ENCODE peak calls at places on chromosomes 5 and 9, in six cellular contexts. One of them, this sample, is unnamed.

GRCh38 chr5:112316006-112316405 is 103.1 kb downstream of the EPB41L4A start:
- DNase-seq in mesenchymal stem cell: no peak
- DNase-seq in neuronal stem cell: no peak
- DNase-seq in IMR-90: no peak
- DNase-seq in H9: no peak
- DNase-seq in trophoblast cell: peak
- DNase-seq in this sample: no peak

GRCh38 chr5:78514427-78515345 is 133.9 kb downstream of the LHFPL2 start:
- DNase-seq in neuronal stem cell: no peak
- DNase-seq in H9: no peak
- DNase-seq in mesenchymal stem cell: no peak
- DNase-seq in IMR-90: peak
- DNase-seq in trophoblast cell: no peak
- DNase-seq in this sample: no peak

GRCh38 chr5:124628721-124629596 is 117.5 kb downstream of the ZNF608 start:
- DNase-seq in trophoblast cell: peak
- DNase-seq in H9: peak
- DNase-seq in neuronal stem cell: no peak
- DNase-seq in mesenchymal stem cell: peak
- DNase-seq in IMR-90: peak
- DNase-seq in this sample: peak

GRCh38 chr5:154401931-154402330 is 43.9 kb upstream of the SAP30L start:
- DNase-seq in trophoblast cell: no peak
- DNase-seq in IMR-90: no peak
- DNase-seq in neuronal stem cell: no peak
- DNase-seq in mesenchymal stem cell: no peak
- DNase-seq in H9: no peak
- DNase-seq in this sample: no peak

GRCh38 chr9:5532301-5532700 is 22.0 kb downstream of the PDCD1LG2 start:
- DNase-seq in IMR-90: no peak
- DNase-seq in H9: no peak
- DNase-seq in mesenchymal stem cell: no peak
- DNase-seq in trophoblast cell: no peak
- DNase-seq in neuronal stem cell: no peak
- DNase-seq in this sample: no peak

GRCh38 chr9:131262327-131263032 is 13.8 kb downstream of the FAM78A start:
- DNase-seq in neuronal stem cell: no peak
- DNase-seq in mesenchymal stem cell: peak
- DNase-seq in IMR-90: peak
- DNase-seq in trophoblast cell: no peak
- DNase-seq in H9: no peak
- DNase-seq in this sample: no peak

GRCh38 chr5:82494942-82495341 is 216.8 kb upstream of the RPS23 start:
- DNase-seq in IMR-90: peak
- DNase-seq in H9: no peak
- DNase-seq in trophoblast cell: no peak
- DNase-seq in neuronal stem cell: no peak
- DNase-seq in mesenchymal stem cell: peak
- DNase-seq in this sample: no peak

GRCh38 chr5:172175263-172175719 is 12.7 kb downstream of the STK10 start:
- DNase-seq in neuronal stem cell: no peak
- DNase-seq in H9: no peak
- DNase-seq in IMR-90: no peak
- DNase-seq in trophoblast cell: no peak
- DNase-seq in mesenchymal stem cell: no peak
- DNase-seq in this sample: no peak

GRCh38 chr9:134882204-134882785 is 1.7 kb downstream of the FCN2 start:
- DNase-seq in mesenchymal stem cell: no peak
- DNase-seq in IMR-90: no peak
- DNase-seq in neuronal stem cell: no peak
- DNase-seq in trophoblast cell: no peak
- DNase-seq in H9: no peak
- DNase-seq in this sample: no peak

GRCh38 chr5:73443725-73444498 is 4.7 kb downstream of the FOXD1 start:
- DNase-seq in trophoblast cell: no peak
- DNase-seq in mesenchymal stem cell: no peak
- DNase-seq in H9: peak
- DNase-seq in neuronal stem cell: no peak
- DNase-seq in IMR-90: no peak
- DNase-seq in this sample: no peak

GRCh38 chr5:136064510-136064909 is 35.7 kb downstream of the TGFBI start:
- DNase-seq in IMR-90: no peak
- DNase-seq in neuronal stem cell: no peak
- DNase-seq in trophoblast cell: peak
- DNase-seq in mesenchymal stem cell: no peak
- DNase-seq in H9: peak
- DNase-seq in this sample: no peak

GRCh38 chr9:119834064-119834620 is 464.9 kb upstream of the BRINP1 start:
- DNase-seq in trophoblast cell: peak
- DNase-seq in neuronal stem cell: no peak
- DNase-seq in mesenchymal stem cell: no peak
- DNase-seq in H9: no peak
- DNase-seq in IMR-90: no peak
- DNase-seq in this sample: peak

GRCh38 chr9:125747765-125748510 is 765 bp downstream of the PBX3 start:
- DNase-seq in H9: no peak
- DNase-seq in trophoblast cell: peak
- DNase-seq in neuronal stem cell: no peak
- DNase-seq in mesenchymal stem cell: peak
- DNase-seq in IMR-90: no peak
- DNase-seq in this sample: peak

GRCh38 chr5:102956599-102956998 is 163.3 kb downstream of the GIN1 start:
- DNase-seq in IMR-90: no peak
- DNase-seq in H9: no peak
- DNase-seq in mesenchymal stem cell: no peak
- DNase-seq in neuronal stem cell: no peak
- DNase-seq in trophoblast cell: no peak
- DNase-seq in this sample: no peak

GRCh38 chr5:10625700-10626472 is 62.0 kb downstream of the ANKRD33B start:
- DNase-seq in trophoblast cell: no peak
- DNase-seq in neuronal stem cell: no peak
- DNase-seq in mesenchymal stem cell: no peak
- DNase-seq in H9: no peak
- DNase-seq in IMR-90: no peak
- DNase-seq in this sample: no peak

DNA sequence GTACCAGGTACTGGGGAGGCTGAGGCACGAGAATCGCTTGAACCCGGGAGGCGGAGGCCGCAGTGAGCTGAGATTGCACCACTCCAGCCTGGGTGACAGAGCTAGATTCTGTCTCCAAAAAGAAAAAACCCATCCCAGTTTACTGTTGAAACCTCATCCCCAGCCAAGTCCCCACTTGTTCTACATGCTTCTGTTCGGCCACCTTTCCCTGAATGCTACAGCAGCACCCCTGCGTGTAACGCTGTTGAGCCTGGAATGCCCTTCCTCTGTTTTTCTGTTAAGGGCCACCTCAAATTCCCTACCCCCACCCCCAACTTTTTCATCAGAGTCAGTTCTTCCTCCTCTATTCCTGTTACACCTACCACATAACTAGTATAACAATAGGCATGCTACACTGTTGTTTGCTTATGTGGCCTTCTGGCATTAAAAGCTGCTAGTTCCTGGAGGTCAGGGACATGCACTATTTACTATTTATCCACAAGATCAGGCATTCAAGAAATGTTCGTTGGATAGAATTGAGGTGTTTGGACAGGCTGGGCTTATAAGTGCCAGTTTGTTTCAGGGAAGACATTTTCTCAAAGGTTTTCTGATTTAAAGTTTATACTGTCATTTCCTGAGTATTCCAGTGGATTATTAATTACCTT is 47.1 kb upstream of the C5orf47 start:
- DNase-seq in mesenchymal stem cell: no peak
- DNase-seq in IMR-90: no peak
- DNase-seq in neuronal stem cell: no peak
- DNase-seq in H9: peak
- DNase-seq in trophoblast cell: no peak
- DNase-seq in this sample: no peak
- H2BK120ac ChIP-seq in mesenchymal stem cell: no peak
- H2BK120ac ChIP-seq in IMR-90: no peak
- H2BK120ac ChIP-seq in neuronal stem cell: no peak
- H2BK120ac ChIP-seq in H9: no peak
- H2BK120ac ChIP-seq in trophoblast cell: no peak
- H2BK120ac ChIP-seq in this sample: no peak

DNA sequence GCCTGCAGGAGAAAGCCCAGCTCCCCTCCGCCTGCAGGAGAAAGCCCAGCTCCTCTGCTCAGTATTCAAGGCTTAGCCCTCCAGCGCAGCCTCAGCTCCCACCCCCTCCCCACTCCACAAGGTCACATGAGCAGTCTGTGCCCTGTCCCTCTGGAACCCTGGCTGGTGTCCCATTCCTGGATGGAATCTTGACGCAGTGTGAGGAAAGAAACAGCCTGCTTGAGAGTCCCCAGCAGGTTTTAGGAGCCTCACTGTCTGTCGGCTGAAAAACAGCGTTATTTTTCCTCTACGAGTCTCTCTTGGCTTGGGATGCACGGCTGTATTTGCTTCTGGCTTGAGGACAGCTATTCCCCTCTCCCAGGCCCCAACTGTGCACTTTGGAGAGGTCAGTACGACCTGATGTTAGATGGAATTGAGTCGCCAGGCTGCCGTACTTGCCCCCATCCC is 210.1 kb upstream of the TRIM32 start:
- DNase-seq in mesenchymal stem cell: no peak
- DNase-seq in trophoblast cell: no peak
- DNase-seq in H9: no peak
- DNase-seq in neuronal stem cell: no peak
- DNase-seq in IMR-90: no peak
- DNase-seq in this sample: no peak
- H2BK120ac ChIP-seq in mesenchymal stem cell: no peak
- H2BK120ac ChIP-seq in trophoblast cell: no peak
- H2BK120ac ChIP-seq in H9: no peak
- H2BK120ac ChIP-seq in neuronal stem cell: no peak
- H2BK120ac ChIP-seq in IMR-90: no peak
- H2BK120ac ChIP-seq in this sample: no peak

GRCh38 chr5:45109636-45110035 is 300.9 kb downstream of the MRPS30 start:
- DNase-seq in IMR-90: no peak
- DNase-seq in H9: peak
- DNase-seq in mesenchymal stem cell: no peak
- DNase-seq in trophoblast cell: no peak
- DNase-seq in neuronal stem cell: no peak
- DNase-seq in this sample: no peak
- H2BK120ac ChIP-seq in IMR-90: no peak
- H2BK120ac ChIP-seq in H9: no peak
- H2BK120ac ChIP-seq in mesenchymal stem cell: no peak
- H2BK120ac ChIP-seq in trophoblast cell: no peak
- H2BK120ac ChIP-seq in neuronal stem cell: no peak
- H2BK120ac ChIP-seq in this sample: no peak

GRCh38 chr5:76818844-76819831 is at the start of gene F2RL1:
- DNase-seq in IMR-90: peak
- DNase-seq in H9: peak
- DNase-seq in trophoblast cell: peak
- DNase-seq in mesenchymal stem cell: peak
- DNase-seq in neuronal stem cell: peak
- DNase-seq in this sample: peak
- H2BK120ac ChIP-seq in IMR-90: peak
- H2BK120ac ChIP-seq in H9: no peak
- H2BK120ac ChIP-seq in trophoblast cell: no peak
- H2BK120ac ChIP-seq in mesenchymal stem cell: peak
- H2BK120ac ChIP-seq in neuronal stem cell: no peak
- H2BK120ac ChIP-seq in this sample: no peak

GRCh38 chr5:5665225-5666075 is 243.0 kb downstream of the ICE1 start:
- DNase-seq in H9: no peak
- DNase-seq in IMR-90: no peak
- DNase-seq in trophoblast cell: no peak
- DNase-seq in mesenchymal stem cell: no peak
- DNase-seq in neuronal stem cell: no peak
- DNase-seq in this sample: no peak
- H2BK120ac ChIP-seq in H9: no peak
- H2BK120ac ChIP-seq in IMR-90: no peak
- H2BK120ac ChIP-seq in trophoblast cell: no peak
- H2BK120ac ChIP-seq in mesenchymal stem cell: no peak
- H2BK120ac ChIP-seq in neuronal stem cell: no peak
- H2BK120ac ChIP-seq in this sample: no peak

GRCh38 chr5:145636396-145636795 is 198.7 kb downstream of the PRELID2 start:
- DNase-seq in neuronal stem cell: no peak
- DNase-seq in mesenchymal stem cell: no peak
- DNase-seq in trophoblast cell: peak
- DNase-seq in H9: no peak
- DNase-seq in IMR-90: no peak
- DNase-seq in this sample: no peak

GRCh38 chr5:145632701-145633100 is 202.4 kb downstream of the PRELID2 start:
- DNase-seq in neuronal stem cell: no peak
- DNase-seq in H9: no peak
- DNase-seq in IMR-90: no peak
- DNase-seq in trophoblast cell: no peak
- DNase-seq in mesenchymal stem cell: no peak
- DNase-seq in this sample: no peak

GRCh38 chr5:145633474-145633873 is 201.7 kb downstream of the PRELID2 start:
- DNase-seq in mesenchymal stem cell: no peak
- DNase-seq in neuronal stem cell: no peak
- DNase-seq in IMR-90: no peak
- DNase-seq in trophoblast cell: no peak
- DNase-seq in H9: no peak
- DNase-seq in this sample: no peak

GRCh38 chr5:145637396-145637795 is 197.7 kb downstream of the PRELID2 start:
- DNase-seq in IMR-90: peak
- DNase-seq in mesenchymal stem cell: no peak
- DNase-seq in trophoblast cell: no peak
- DNase-seq in neuronal stem cell: no peak
- DNase-seq in H9: no peak
- DNase-seq in this sample: no peak
- H2BK120ac ChIP-seq in IMR-90: no peak
- H2BK120ac ChIP-seq in mesenchymal stem cell: no peak
- H2BK120ac ChIP-seq in trophoblast cell: no peak
- H2BK120ac ChIP-seq in neuronal stem cell: no peak
- H2BK120ac ChIP-seq in H9: no peak
- H2BK120ac ChIP-seq in this sample: no peak